ENCODE peak calls at places on chromosomes 7 and 10, in nine cellular contexts. K, I, C, U, Y, M, Q, W and R are unnamed samples.

GRCh38 chr7:33701189-33701740 is 204.1 kb upstream of the BMPER start:
- DNase-seq in K (no peak), I (no peak), C (no peak), U (no peak), Y (no peak), M (no peak), Q (no peak), W (no peak), R (no peak)

GRCh38 chr10:97333601-97334369 is 744 bp downstream of the FRAT2 start:
- DNase-seq in K (peak; percentile 61), I (peak; percentile 62), C (no peak), U (peak; percentile 43), Y (peak; percentile 59), M (no peak), Q (no peak), W (no peak), R (no peak)

GRCh38 chr10:61902448-61903183 is 1.1 kb downstream of the ARID5B start:
- DNase-seq in K (peak; percentile 86), I (peak; percentile 75), C (no peak), U (peak; percentile 55), Y (peak; percentile 68), M (no peak), Q (no peak), W (peak; percentile 53), R (peak; percentile 55)

GRCh38 chr7:114988755-114989154 is 66.9 kb downstream of the MDFIC start:
- DNase-seq in K (peak; percentile 73), I (peak; percentile 82), C (no peak), U (no peak), Y (no peak), M (peak; percentile 36), Q (no peak), W (no peak), R (no peak)

GRCh38 chr7:107118109-107118900 is 50.5 kb upstream of the HBP1 start:
- DNase-seq in K (peak; percentile 48), I (peak; percentile 50), C (no peak), U (no peak), Y (no peak), M (no peak), Q (no peak), W (no peak), R (no peak)

GRCh38 chr10:69742928-69743602 is 58.6 kb upstream of the COL13A1 start:
- DNase-seq in K (peak; percentile 75), I (peak; percentile 69), C (peak; percentile 26), U (no peak), Y (peak; percentile 55), M (no peak), Q (no peak), W (no peak), R (no peak)

GRCh38 chr10:6601224-6601805 is 21.2 kb upstream of the PRKCQ start:
- DNase-seq in K (no peak), I (no peak), C (no peak), U (no peak), Y (no peak), M (no peak), Q (no peak), W (no peak), R (no peak)

GRCh38 chr10:77319557-77319956 is 318.1 kb downstream of the KCNMA1 start:
- DNase-seq in K (peak; percentile 28), I (peak; percentile 14), C (no peak), U (no peak), Y (no peak), M (peak; percentile 47), Q (no peak), W (no peak), R (no peak)

GRCh38 chr10:126216221-126216701 is 172.0 kb downstream of the ADAM12 start:
- DNase-seq in K (peak; percentile 54), I (no peak), C (no peak), U (no peak), Y (peak; percentile 38), M (no peak), Q (no peak), W (no peak), R (no peak)

GRCh38 chr7:44145969-44146897 is 5.1 kb upstream of the MYL7 start:
- DNase-seq in K (peak; percentile 53), I (peak; percentile 85), C (peak; percentile 47), U (peak; percentile 59), Y (peak; percentile 79), M (peak; percentile 20), Q (peak; percentile 82), W (peak; percentile 84), R (peak; percentile 50)

GRCh38 chr7:107579881-107580715 is at the start of gene BCAP29:
- DNase-seq in K (peak; percentile 42), I (peak; percentile 70), C (peak; percentile 68), U (peak; percentile 68), Y (peak; percentile 88), M (no peak), Q (peak; percentile 78), W (peak; percentile 88), R (peak; percentile 48)

GRCh38 chr7:138030679-138031351 is 28.9 kb upstream of the CREB3L2 start:
- DNase-seq in K (peak; percentile 38), I (peak; percentile 16), C (no peak), U (no peak), Y (peak; percentile 17), M (no peak), Q (no peak), W (no peak), R (no peak)

GRCh38 chr10:49653530-49653929 is 25.9 kb upstream of the C10orf53 start:
- DNase-seq in K (no peak), I (no peak), C (no peak), U (no peak), Y (no peak), M (no peak), Q (no peak), W (no peak), R (peak; percentile 13)

GRCh38 chr7:2892571-2892970 is 48.5 kb upstream of the GNA12 start:
- DNase-seq in K (no peak), I (no peak), C (no peak), U (no peak), Y (no peak), M (no peak), Q (no peak), W (no peak), R (no peak)

GRCh38 chr7:51867117-51867516 is 550.5 kb upstream of the COBL start:
- DNase-seq in K (no peak), I (no peak), C (no peak), U (no peak), Y (no peak), M (no peak), Q (no peak), W (no peak), R (no peak)
- TF ChIP-seq CTCF in K (no peak), I (no peak), C (no peak), U (no peak), Y (no peak), M (no peak), Q (no peak), W (no peak), R (no peak)

DNA sequence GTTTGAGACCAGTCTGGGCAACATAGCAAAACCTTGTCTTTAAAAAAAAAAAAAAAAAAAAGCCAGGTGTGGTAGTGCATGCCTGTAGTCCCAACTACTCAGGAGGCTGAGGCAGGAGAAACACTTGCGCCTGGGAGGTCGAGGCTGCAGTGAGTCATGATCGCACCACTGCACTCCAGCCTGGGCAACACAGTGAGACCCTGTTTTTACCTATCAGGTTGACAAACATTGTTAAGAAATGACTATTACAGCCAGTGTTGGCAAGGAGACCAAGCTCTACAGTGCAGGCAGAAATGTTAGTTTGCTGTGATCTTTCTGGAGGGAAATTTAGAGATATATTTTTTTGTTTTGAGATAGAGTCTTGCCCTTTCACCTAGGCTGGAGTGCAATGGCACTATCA is 37.3 kb downstream of the CUL1 start:
- DNase-seq in K (no peak), I (no peak), C (no peak), U (no peak), Y (no peak), M (no peak), Q (no peak), W (no peak), R (no peak)
- TF ChIP-seq CTCF in K (no peak), I (no peak), C (no peak), U (no peak), Y (no peak), M (no peak), Q (no peak), W (no peak), R (no peak)

DNA sequence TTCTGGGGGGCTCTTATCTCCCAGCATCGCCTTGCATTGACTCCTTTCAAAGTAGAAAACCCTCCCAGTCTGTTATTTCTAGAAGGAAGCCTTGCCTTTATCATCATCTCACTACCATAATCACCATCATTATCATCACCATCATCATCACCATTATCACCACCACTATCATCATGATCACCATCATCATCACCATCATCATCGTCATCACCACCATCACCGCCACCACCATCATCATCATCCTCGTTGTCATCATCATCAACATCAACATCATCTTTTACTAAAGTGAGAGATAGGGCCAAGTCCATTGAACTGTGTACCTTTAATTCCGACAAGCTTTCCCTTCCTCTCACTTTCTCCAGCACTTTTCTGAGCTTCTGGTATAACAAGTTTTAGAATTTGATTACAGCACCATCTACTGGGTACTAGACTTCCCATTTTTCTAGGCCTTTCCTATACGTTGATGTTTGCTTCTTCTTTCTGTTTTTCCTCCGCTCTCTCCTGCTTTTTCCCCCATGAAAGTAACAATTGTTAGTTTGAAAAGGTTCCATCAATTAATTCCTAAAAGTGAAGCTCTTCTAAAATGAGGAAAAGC is 226.4 kb downstream of the BUB3 start:
- DNase-seq in K (peak; percentile 29), I (peak; percentile 29), C (no peak), U (no peak), Y (peak; percentile 24), M (no peak), Q (no peak), W (no peak), R (no peak)
- TF ChIP-seq CTCF in K (peak; percentile 36), I (peak; percentile 34), C (peak; percentile 48), U (peak; percentile 23), Y (peak; percentile 58), M (peak; percentile 2), Q (peak; percentile 63), W (peak; percentile 18), R (no peak)

GRCh38 chr10:94230134-94230785 is 132.5 kb downstream of the NOC3L start:
- DNase-seq in K (no peak), I (no peak), C (no peak), U (no peak), Y (no peak), M (no peak), Q (no peak), W (no peak), R (no peak)

GRCh38 chr10:94220717-94221116 is 142.0 kb downstream of the NOC3L start:
- DNase-seq in K (no peak), I (no peak), C (no peak), U (no peak), Y (no peak), M (no peak), Q (no peak), W (no peak), R (no peak)

GRCh38 chr10:94224656-94225055 is 138.1 kb downstream of the NOC3L start:
- DNase-seq in K (no peak), I (no peak), C (no peak), U (no peak), Y (no peak), M (no peak), Q (no peak), W (no peak), R (no peak)

GRCh38 chr10:94223702-94224370 is 138.9 kb downstream of the NOC3L start:
- DNase-seq in K (peak; percentile 19), I (no peak), C (no peak), U (no peak), Y (no peak), M (peak; percentile 68), Q (no peak), W (no peak), R (no peak)

GRCh38 chr10:94225589-94225988 is 137.2 kb downstream of the NOC3L start:
- DNase-seq in K (peak; percentile 30), I (no peak), C (no peak), U (no peak), Y (no peak), M (no peak), Q (no peak), W (no peak), R (no peak)
- TF ChIP-seq CTCF in K (peak; percentile 48), I (peak; percentile 15), C (no peak), U (no peak), Y (peak; percentile 16), M (no peak), Q (no peak), W (no peak), R (no peak)

GRCh38 chr7:79982151-79982770 is 152.4 kb upstream of the GNAI1 start:
- DNase-seq in K (peak; percentile 51), I (no peak), C (no peak), U (no peak), Y (no peak), M (no peak), Q (no peak), W (no peak), R (no peak)
- TF ChIP-seq CTCF in K (no peak), I (no peak), C (no peak), U (no peak), Y (no peak), M (no peak), Q (no peak), W (no peak), R (no peak)